ENCODE peak calls at places on chromosomes 4 and X, in nine cellular contexts. A is PC-9, S is cardiac muscle cell, B is natural killer cell, C is foreskin fibroblast, U is omental fat pad, D is HFF-Myc, J is neural crest cell, O is GM06990. N is an unnamed sample.

GRCh38 chr4:56261027-56261426 is 126.3 kb downstream of the AASDH start:
- DNase-seq in J (no peak), C (no peak), D (no peak), B (no peak), U (no peak), S (no peak), A (no peak), O (peak), N (no peak)

GRCh38 chrX:13652256-13653021 is 502 bp upstream of the TCEANC start:
- DNase-seq in B (no peak), U (no peak), A (peak), S (no peak), O (no peak), J (no peak), D (peak), C (peak), N (no peak)

GRCh38 chr4:151921811-151922210 is 161.0 kb upstream of the GATB start:
- DNase-seq in C (peak), S (no peak), D (peak), A (no peak), O (no peak), U (no peak), B (no peak), J (no peak), N (no peak)

GRCh38 chrX:56000169-56000568 is 232.0 kb upstream of the KLF8 start:
- DNase-seq in O (no peak), C (no peak), B (no peak), D (no peak), S (no peak), A (no peak), U (no peak), J (no peak), N (no peak)

GRCh38 chrX:121114691-121115090 is 67.3 kb downstream of the GLUD2 start:
- DNase-seq in U (no peak), A (no peak), J (no peak), B (no peak), C (no peak), O (no peak), D (no peak), S (no peak), N (no peak)

GRCh38 chr4:138051157-138051556 is 191.0 kb downstream of the SLC7A11 start:
- DNase-seq in B (no peak), A (no peak), J (no peak), O (no peak), S (no peak), U (no peak), D (no peak), C (peak), N (no peak)

GRCh38 chr4:27397886-27398285 is 537.2 kb downstream of the STIM2 start:
- DNase-seq in D (peak), U (no peak), B (no peak), C (peak), O (no peak), J (no peak), S (no peak), A (no peak), N (no peak)

GRCh38 chrX:115234220-115234557 is 293 bp upstream of the LRCH2 start:
- DNase-seq in D (no peak), O (no peak), S (no peak), U (no peak), J (no peak), C (no peak), B (no peak), A (no peak), N (no peak)

GRCh38 chrX:16869393-16870094 is 618 bp downstream of the RBBP7 start:
- DNase-seq in B (peak), C (peak), J (peak), O (no peak), A (no peak), U (no peak), S (peak), D (no peak), N (peak)

GRCh38 chr4:185470503-185471195 is 884 bp downstream of the CCDC110 start:
- DNase-seq in A (peak), C (peak), J (peak), B (peak), D (no peak), O (peak), S (peak), U (peak), N (peak)

GRCh38 chr4:8676676-8677075 is 84.1 kb downstream of the CPZ start:
- DNase-seq in A (no peak), S (no peak), C (no peak), B (no peak), J (no peak), O (no peak), U (no peak), D (no peak), N (no peak)

GRCh38 chr4:143626134-143626859 is 74.2 kb downstream of the FREM3 start:
- DNase-seq in B (no peak), J (no peak), D (no peak), A (no peak), U (no peak), S (no peak), C (peak), O (no peak), N (no peak)

GRCh38 chr4:147772459-147772969 is 40.6 kb downstream of the ARHGAP10 start:
- DNase-seq in U (no peak), J (no peak), S (peak), C (peak), O (no peak), B (no peak), A (no peak), D (peak), N (no peak)

GRCh38 chrX:25721564-25721963 is 416.6 kb upstream of the MAGEB18 start:
- DNase-seq in C (peak), U (no peak), D (no peak), B (no peak), A (no peak), O (no peak), J (no peak), S (peak), N (no peak)

GRCh38 chr4:84681488-84682274 is 98.8 kb downstream of the CDS1 start:
- DNase-seq in C (peak), D (peak), A (peak), U (no peak), O (no peak), B (no peak), J (no peak), S (peak), N (no peak)

GRCh38 chr4:42078184-42078801 is 74.2 kb downstream of the BEND4 start:
- DNase-seq in B (no peak), C (no peak), O (peak), S (no peak), A (no peak), U (no peak), D (no peak), J (no peak), N (no peak)

GRCh38 chrX:110182865-110183264 is 135.0 kb downstream of the AMMECR1 start:
- DNase-seq in S (no peak), C (peak), A (no peak), U (no peak), B (no peak), J (no peak), D (no peak), O (no peak), N (no peak)

GRCh38 chrX:136376713-136377112 is 76.0 kb downstream of the ADGRG4 start:
- DNase-seq in S (no peak), D (no peak), J (no peak), B (no peak), C (no peak), A (peak), O (no peak), U (no peak), N (no peak)

GRCh38 chr4:786074-786741 is 39.7 kb downstream of the CPLX1 start:
- DNase-seq in O (no peak), D (no peak), C (no peak), B (no peak), J (no peak), S (no peak), A (no peak), U (no peak), N (peak)

DNA sequence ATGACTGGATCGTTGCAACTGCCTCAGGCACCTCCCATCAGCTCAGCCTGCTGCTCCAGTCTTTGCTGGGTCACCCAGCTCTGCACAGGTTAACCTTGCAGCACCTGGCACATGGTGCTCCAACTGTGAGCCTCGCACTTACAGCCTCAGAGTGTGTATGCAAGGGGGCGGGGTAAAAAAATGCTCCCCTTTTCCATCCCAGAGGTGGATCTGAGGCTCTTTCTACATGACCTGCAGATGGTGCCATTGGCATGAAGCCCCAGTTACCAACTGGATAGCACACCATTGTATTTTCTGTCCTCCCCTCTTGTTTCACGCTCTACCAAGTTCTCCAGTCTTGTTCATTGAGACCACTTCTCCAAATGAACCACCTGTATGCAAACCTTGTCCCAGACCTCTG is 46.2 kb upstream of the TRPC3 start:
- DNase-seq in D (no peak), J (no peak), S (peak), O (no peak), B (no peak), A (no peak), C (peak), U (no peak), N (no peak)
- TF ChIP-seq CTCF in D (peak), J (no peak), S (no peak), O (no peak), B (no peak), A (no peak), C (no peak), U (no peak), N (no peak)

GRCh38 chr4:92387459-92388069 is 83.8 kb downstream of the GRID2 start:
- DNase-seq in J (peak), U (no peak), B (no peak), S (peak), C (peak), O (no peak), A (no peak), D (peak), N (no peak)
- TF ChIP-seq CTCF in J (peak), U (no peak), B (no peak), S (peak), C (peak), O (peak), A (peak), D (peak), N (peak)

GRCh38 chrX:129525162-129525561 is 1.9 kb upstream of the SMARCA1 start:
- DNase-seq in S (no peak), A (no peak), J (no peak), O (no peak), D (no peak), B (no peak), C (peak), U (no peak), N (no peak)

GRCh38 chrX:129523076-129524055 is at the start of gene SMARCA1:
- DNase-seq in B (no peak), S (peak), A (no peak), J (peak), O (no peak), C (peak), D (no peak), U (no peak), N (peak)

GRCh38 chrX:129520151-129520550 is 3.1 kb downstream of the SMARCA1 start:
- DNase-seq in S (no peak), U (no peak), B (no peak), A (no peak), J (no peak), D (no peak), C (no peak), O (no peak), N (no peak)

GRCh38 chrX:129524250-129524850 is 1.1 kb upstream of the SMARCA1 start:
- DNase-seq in S (no peak), U (no peak), C (no peak), A (no peak), B (no peak), D (no peak), O (no peak), J (no peak), N (no peak)

GRCh38 chrX:129522184-129523059 is 868 bp downstream of the SMARCA1 start:
- DNase-seq in J (peak), D (no peak), S (peak), U (no peak), O (no peak), C (peak), A (peak), B (no peak), N (peak)
- TF ChIP-seq CTCF in J (peak), D (no peak), S (peak), U (no peak), O (no peak), C (peak), A (peak), B (no peak), N (no peak)

DNA sequence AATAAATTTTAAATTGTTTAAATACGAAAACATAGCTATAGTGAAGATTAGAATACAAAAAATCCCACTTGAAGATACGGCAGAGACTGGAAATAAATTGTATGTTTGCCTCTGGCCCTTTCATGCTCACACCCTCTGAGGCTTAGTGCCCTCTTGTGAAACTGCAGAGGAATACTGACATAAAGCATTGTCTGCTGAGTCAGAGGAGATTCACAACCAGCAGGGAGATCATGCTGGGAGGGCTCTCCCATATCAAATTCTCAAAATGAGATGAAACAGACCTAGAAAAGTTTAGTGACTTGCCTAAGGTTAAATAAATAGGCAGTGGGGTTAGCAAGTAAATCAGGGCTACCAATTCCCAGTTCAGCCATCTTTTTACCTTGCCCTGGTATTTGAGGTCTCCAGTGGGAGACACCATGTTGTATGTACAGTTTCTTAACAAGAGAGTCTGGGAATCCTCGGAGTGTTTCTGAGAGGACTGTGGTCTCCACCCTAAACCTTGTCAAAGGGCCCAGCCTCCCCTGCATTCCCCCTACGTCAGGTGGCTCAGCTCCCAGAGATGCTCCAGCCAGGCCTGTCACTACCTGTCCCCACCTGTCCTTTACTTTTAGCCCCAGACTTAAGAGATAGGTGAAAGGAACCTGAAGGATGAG is 581.4 kb upstream of the DIPK2B start:
- DNase-seq in S (no peak), C (peak), U (no peak), D (no peak), B (no peak), O (no peak), A (peak), J (no peak), N (no peak)
- TF ChIP-seq CTCF in S (peak), C (peak), U (no peak), D (peak), B (no peak), O (no peak), A (no peak), J (peak), N (no peak)

DNA sequence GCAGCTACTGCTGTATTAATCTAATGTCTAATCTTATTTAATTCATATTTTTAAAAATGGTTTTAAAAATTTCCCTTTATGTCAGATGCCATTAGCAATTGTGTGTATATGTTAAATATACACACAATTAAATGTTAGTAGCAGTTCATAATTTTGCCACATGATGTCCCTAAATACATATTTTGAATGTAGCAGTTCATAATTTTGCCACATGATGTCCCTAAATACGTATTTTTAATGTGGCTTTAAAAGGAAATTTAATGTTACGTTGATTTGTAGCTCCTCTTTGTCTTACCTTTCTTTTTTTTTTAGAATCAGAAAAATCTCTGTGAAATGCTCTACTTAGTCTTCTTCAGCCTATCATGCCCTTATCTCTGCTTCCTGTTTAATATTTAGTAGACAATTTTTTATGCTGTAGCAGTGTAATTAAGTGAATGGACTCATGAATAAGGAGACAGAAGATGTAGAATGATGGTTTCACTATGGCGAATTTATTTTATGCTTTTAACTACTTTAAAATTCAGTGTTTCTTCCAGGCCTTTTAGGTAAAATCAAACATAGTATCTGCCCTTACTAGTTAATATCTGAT is 26.1 kb downstream of the RBM46 start:
- DNase-seq in S (no peak), C (peak), O (peak), D (peak), J (no peak), B (no peak), A (no peak), U (no peak), N (no peak)
- TF ChIP-seq CTCF in S (peak), C (peak), O (peak), D (peak), J (peak), B (no peak), A (peak), U (no peak), N (no peak)

GRCh38 chrX:33457102-33457501 is 245.8 kb upstream of the DMD start:
- DNase-seq in S (no peak), D (no peak), B (no peak), O (no peak), A (no peak), J (no peak), U (no peak), C (no peak), N (no peak)
- TF ChIP-seq CTCF in S (no peak), D (no peak), B (no peak), O (no peak), A (no peak), J (no peak), U (no peak), C (no peak), N (no peak)

GRCh38 chr4:153763404-153763803 is 3.6 kb upstream of the RNF175 start:
- DNase-seq in O (no peak), J (no peak), C (peak), A (no peak), S (no peak), D (no peak), U (no peak), B (no peak), N (no peak)
- TF ChIP-seq CTCF in O (peak), J (peak), C (peak), A (peak), S (peak), D (peak), U (no peak), B (no peak), N (no peak)

N was measured in pancreas.